ENCODE peak calls at places on chromosomes 3 and 15, in five cellular contexts. Y, R, Q, V and I are unnamed samples.

GRCh38 chr15:62145015-62145735 is 19.9 kb downstream of the C2CD4B start:
- DNase-seq in Y (no peak), R (no peak), Q (no peak), V (no peak), I (no peak)

GRCh38 chr15:70447927-70448698 is 315.2 kb downstream of the UACA start:
- DNase-seq in R (no peak), V (no peak), Q (no peak), Y (no peak), I (no peak)

GRCh38 chr15:66149871-66150270 is 103.7 kb downstream of the MEGF11 start:
- DNase-seq in V (no peak), Q (no peak), Y (no peak), R (no peak), I (no peak)

GRCh38 chr3:14768182-14768790 is 50.5 kb upstream of the FGD5 start:
- DNase-seq in Q (no peak), V (no peak), R (no peak), Y (no peak), I (no peak)

GRCh38 chr3:31014317-31015040 is 120.0 kb upstream of the GADL1 start:
- DNase-seq in Y (peak; percentile 57), Q (no peak), V (no peak), R (peak; percentile 22), I (no peak)

GRCh38 chr15:101357333-101357732 is 62.3 kb upstream of the SNRPA1 start:
- DNase-seq in Q (no peak), V (no peak), Y (no peak), R (no peak), I (no peak)

GRCh38 chr15:89068325-89068784 is 19.9 kb upstream of the ABHD2 start:
- DNase-seq in V (peak; percentile 46), R (peak; percentile 98), Y (peak; percentile 97), Q (no peak), I (peak; percentile 45)

GRCh38 chr15:41494190-41494921 is 682 bp downstream of the ITPKA start:
- DNase-seq in Y (no peak), Q (peak; percentile 52), V (peak; percentile 77), R (no peak), I (peak; percentile 60)

GRCh38 chr3:191695131-191695814 is 234.3 kb downstream of the PYDC2 start:
- DNase-seq in R (no peak), V (no peak), Y (no peak), Q (no peak), I (no peak)

GRCh38 chr3:152073267-152073666 is 195.5 kb upstream of the MBNL1 start:
- DNase-seq in R (peak; percentile 31), Y (peak; percentile 69), V (no peak), Q (no peak), I (no peak)

GRCh38 chr3:152071924-152072323 is 196.8 kb upstream of the MBNL1 start:
- DNase-seq in Q (no peak), Y (peak; percentile 68), R (peak; percentile 59), V (peak; percentile 20), I (peak; percentile 42)

GRCh38 chr3:152071315-152071714 is 197.4 kb upstream of the MBNL1 start:
- DNase-seq in V (no peak), Y (no peak), Q (no peak), R (no peak), I (no peak)

GRCh38 chr3:152079980-152080379 is 188.7 kb upstream of the MBNL1 start:
- DNase-seq in V (no peak), R (no peak), Q (no peak), Y (no peak), I (no peak)

DNA sequence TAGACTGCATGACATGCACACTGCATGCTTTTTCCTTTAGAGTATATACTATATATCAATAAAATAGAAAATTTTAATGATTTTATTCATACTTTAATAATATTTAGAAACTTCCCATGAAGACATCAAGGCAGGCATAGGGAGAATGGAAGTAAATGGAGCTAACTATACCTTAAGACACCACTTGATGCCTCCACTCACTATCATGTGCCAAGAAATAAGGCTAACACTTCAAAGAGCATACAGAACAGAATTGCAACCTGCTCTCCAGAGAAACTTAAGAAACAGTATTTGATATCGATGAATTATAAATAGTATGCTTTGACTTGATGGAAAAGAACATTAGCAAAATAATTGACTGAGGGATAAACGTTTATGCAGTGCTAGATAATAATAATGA is 192.6 kb upstream of the MBNL1 start:
- DNase-seq in R (peak; percentile 32), V (no peak), Y (no peak), Q (no peak), I (no peak)
- TF ChIP-seq CTCF in R (no peak), V (no peak), Y (no peak), Q (no peak), I (no peak)

GRCh38 chr3:154781595-154781994 is 298.5 kb upstream of the MME start:
- DNase-seq in Y (no peak), V (no peak), R (no peak), Q (no peak), I (no peak)
- TF ChIP-seq CTCF in Y (peak; percentile 32), V (no peak), R (no peak), Q (no peak), I (no peak)

GRCh38 chr3:128503164-128503651 is 10.2 kb upstream of the GATA2 start:
- DNase-seq in Q (no peak), Y (no peak), V (no peak), R (no peak), I (no peak)
- TF ChIP-seq CTCF in Q (peak; percentile 42), Y (peak; percentile 22), V (no peak), R (peak; percentile 38), I (no peak)

DNA sequence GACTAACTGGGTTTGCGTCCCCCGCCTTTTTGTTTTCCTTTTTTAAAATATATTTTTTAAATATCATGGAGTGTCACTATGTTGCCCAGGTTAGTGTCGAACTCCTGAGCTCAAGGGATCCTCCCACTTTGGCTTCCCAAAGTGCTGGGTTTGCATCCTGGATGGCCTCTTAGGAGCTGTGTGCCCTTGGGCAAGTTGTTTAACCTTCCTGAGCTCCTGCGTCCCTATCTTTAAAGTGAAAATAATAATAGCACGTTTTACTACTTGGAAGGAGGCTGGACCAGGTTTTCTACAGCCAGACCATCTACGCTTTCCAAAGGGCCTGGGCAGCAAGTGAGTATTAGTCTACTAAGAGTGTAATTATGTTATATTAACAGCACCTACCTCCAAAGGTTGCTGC is 44.2 kb upstream of the RNU6-1 start:
- DNase-seq in Y (no peak), R (peak; percentile 5), Q (no peak), V (no peak), I (no peak)
- TF ChIP-seq CTCF in Y (no peak), R (no peak), Q (no peak), V (no peak), I (no peak)

DNA sequence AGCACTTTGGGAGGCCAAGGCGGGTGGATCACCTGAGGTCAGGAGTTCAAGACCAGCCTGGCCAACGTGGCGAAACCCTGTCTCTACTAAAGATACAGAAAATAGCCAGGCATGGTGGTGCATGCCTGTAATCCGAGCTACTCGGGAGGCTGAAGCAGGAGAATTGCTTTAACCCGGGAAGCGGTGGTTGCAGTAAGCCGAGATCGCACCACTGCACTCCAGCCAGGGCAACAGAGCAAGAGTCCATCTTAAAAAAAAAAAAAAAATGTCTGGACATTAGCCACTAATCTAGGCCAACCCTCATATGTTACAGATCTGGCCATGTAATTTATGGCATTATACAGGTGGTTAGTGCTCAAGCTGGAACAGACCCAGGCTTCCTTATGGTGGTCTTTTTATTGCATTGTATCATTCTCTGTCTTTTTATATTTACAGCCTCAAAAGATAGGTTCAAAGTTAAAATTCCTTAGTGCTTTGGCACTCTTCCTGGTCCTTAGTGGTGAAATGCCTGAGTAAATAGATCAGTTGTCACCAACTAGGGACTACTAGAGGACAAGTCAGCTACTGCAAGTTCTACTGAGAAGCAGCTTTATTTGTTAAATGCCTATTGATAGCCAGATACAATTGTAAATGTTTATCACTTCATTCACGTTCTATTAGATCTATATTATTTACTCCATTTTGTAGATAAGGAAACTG is 16.0 kb downstream of the STARD9 start:
- DNase-seq in Y (peak; percentile 80), R (peak; percentile 67), Q (no peak), V (no peak), I (no peak)
- TF ChIP-seq CTCF in Y (peak; percentile 59), R (peak; percentile 31), Q (peak; percentile 40), V (peak; percentile 10), I (peak; percentile 20)

GRCh38 chr3:126351771-126352475 is 5.3 kb downstream of the KLF15 start:
- DNase-seq in V (no peak), R (no peak), Y (no peak), Q (no peak), I (no peak)
- TF ChIP-seq CTCF in V (no peak), R (peak; percentile 8), Y (no peak), Q (no peak), I (no peak)

GRCh38 chr15:64894395-64895056 is 17.2 kb upstream of the ANKDD1A start:
- DNase-seq in R (no peak), Q (peak; percentile 29), V (peak; percentile 67), Y (no peak), I (peak; percentile 78)

GRCh38 chr15:64897345-64897985 is 14.2 kb upstream of the ANKDD1A start:
- DNase-seq in Q (no peak), V (no peak), Y (peak; percentile 74), R (peak; percentile 52), I (no peak)

GRCh38 chr15:64893481-64894394 is 18.0 kb upstream of the ANKDD1A start:
- DNase-seq in V (peak; percentile 89), Y (peak; percentile 95), R (peak; percentile 96), Q (peak; percentile 91), I (peak; percentile 94)

GRCh38 chr15:64896371-64897069 is 15.2 kb upstream of the ANKDD1A start:
- DNase-seq in Y (no peak), V (no peak), R (no peak), Q (no peak), I (no peak)

GRCh38 chr15:64895285-64896065 is 16.2 kb upstream of the ANKDD1A start:
- DNase-seq in V (peak; percentile 56), Y (peak; percentile 51), Q (no peak), R (peak; percentile 26), I (peak; percentile 67)
- TF ChIP-seq CTCF in V (peak; percentile 8), Y (no peak), Q (no peak), R (no peak), I (no peak)

GRCh38 chr15:98853161-98853560 is 154.4 kb downstream of the PGPEP1L start:
- DNase-seq in R (peak; percentile 96), Y (peak; percentile 93), V (peak; percentile 65), Q (peak; percentile 55), I (peak; percentile 52)
- TF ChIP-seq CTCF in R (no peak), Y (no peak), V (no peak), Q (no peak), I (no peak)